ENCODE peak calls at places on chromosomes 1 and 21, in seven cellular contexts. D is kidney glomerular epithelial cell, V is type B pancreatic cell, M is RWPE2, X is trophoblast cell, C is PC-9, F is HFF-Myc. E is an unnamed sample.

GRCh38 chr1:182196897-182197546 is 135.5 kb upstream of the ZNF648 start:
- DNase-seq in D (no peak), V (no peak), M (no peak), X (no peak), C (no peak), F (no peak), E (no peak)

GRCh38 chr21:28537371-28538079 is 455.2 kb downstream of the LTN1 start:
- DNase-seq in D (no peak), V (no peak), M (no peak), X (no peak), C (no peak), F (peak), E (no peak)

GRCh38 chr21:37455504-37455911 is 88.9 kb downstream of the DYRK1A start:
- DNase-seq in D (no peak), V (no peak), M (no peak), X (peak), C (no peak), F (no peak), E (no peak)

GRCh38 chr1:51768971-51769601 is 109.4 kb downstream of the NRDC start:
- DNase-seq in D (peak), V (no peak), M (no peak), X (peak), C (peak), F (peak), E (no peak)

GRCh38 chr1:36400825-36401601 is 3.3 kb upstream of the LSM10 start:
- DNase-seq in D (no peak), V (peak), M (no peak), X (peak), C (peak), F (no peak), E (peak)

GRCh38 chr1:15354580-15354965 is 55.1 kb upstream of the EFHD2 start:
- DNase-seq in D (no peak), V (no peak), M (no peak), X (peak), C (peak), F (no peak), E (no peak)

GRCh38 chr1:219710529-219711194 is 97.8 kb upstream of the ZC3H11B start:
- DNase-seq in D (peak), V (no peak), M (no peak), X (peak), C (peak), F (peak), E (no peak)

GRCh38 chr1:23590058-23590783 is 30.9 kb upstream of the ID3 start:
- DNase-seq in D (no peak), V (no peak), M (no peak), X (no peak), C (no peak), F (no peak), E (no peak)

GRCh38 chr1:205360166-205360565 is 3.4 kb upstream of the KLHDC8A start:
- DNase-seq in D (no peak), V (no peak), M (no peak), X (no peak), C (no peak), F (no peak), E (no peak)

GRCh38 chr1:167815650-167816049 is 93.9 kb downstream of the MPZL1 start:
- DNase-seq in D (no peak), V (no peak), M (no peak), X (no peak), C (no peak), F (no peak), E (no peak)

GRCh38 chr1:202964755-202965440 is 2.2 kb downstream of the CYB5R1 start:
- DNase-seq in D (no peak), V (no peak), M (no peak), X (peak), C (no peak), F (no peak), E (no peak)

GRCh38 chr1:176876966-176877515 is 287.5 kb downstream of the ASTN1 start:
- DNase-seq in D (no peak), V (no peak), M (no peak), X (no peak), C (no peak), F (no peak), E (no peak)

GRCh38 chr1:29431138-29431537 is 194.8 kb downstream of the PTPRU start:
- DNase-seq in D (no peak), V (no peak), M (peak), X (no peak), C (no peak), F (no peak), E (no peak)

GRCh38 chr1:46721204-46721603 is 2.3 kb upstream of the EFCAB14 start:
- DNase-seq in D (no peak), V (no peak), M (no peak), X (no peak), C (no peak), F (no peak), E (no peak)

GRCh38 chr1:100360790-100361232 is 8.5 kb downstream of the CDC14A start:
- DNase-seq in D (peak), V (no peak), M (no peak), X (no peak), C (no peak), F (no peak), E (no peak)

GRCh38 chr1:204997616-204998015 is 45.4 kb upstream of the CNTN2 start:
- DNase-seq in D (no peak), V (no peak), M (no peak), X (no peak), C (no peak), F (no peak), E (no peak)

GRCh38 chr1:155079487-155080249 is 1.0 kb downstream of the EFNA3 start:
- DNase-seq in D (no peak), V (no peak), M (no peak), X (no peak), C (peak), F (no peak), E (no peak)

GRCh38 chr21:35424122-35424521 is 375.0 kb upstream of the RUNX1 start:
- DNase-seq in D (no peak), V (no peak), M (no peak), X (no peak), C (no peak), F (no peak), E (no peak)

GRCh38 chr21:42747746-42748351 is 94.4 kb downstream of the PDE9A start:
- DNase-seq in D (no peak), V (no peak), M (no peak), X (no peak), C (no peak), F (no peak), E (no peak)

GRCh38 chr1:156499703-156500577 is 635 bp downstream of the MEF2D start:
- DNase-seq in D (no peak), V (no peak), M (no peak), X (no peak), C (no peak), F (no peak), E (no peak)

GRCh38 chr1:159821171-159821867 is 5.4 kb upstream of the SLAMF8 start:
- DNase-seq in D (no peak), V (no peak), M (no peak), X (peak), C (no peak), F (no peak), E (no peak)

GRCh38 chr1:113253979-113254378 is 136.3 kb upstream of the MAGI3 start:
- DNase-seq in D (no peak), V (no peak), M (no peak), X (no peak), C (no peak), F (no peak), E (no peak)

GRCh38 chr1:31760901-31761470 is 3.2 kb downstream of the ADGRB2 start:
- DNase-seq in D (peak), V (no peak), M (no peak), X (peak), C (peak), F (no peak), E (no peak)

GRCh38 chr1:31937300-31938183 is 626 bp downstream of the PTP4A2 start:
- DNase-seq in D (peak), V (peak), M (peak), X (peak), C (no peak), F (no peak), E (peak)

GRCh38 chr1:173097001-173097400 is 46.3 kb upstream of the TNFSF18 start:
- DNase-seq in D (no peak), V (no peak), M (no peak), X (no peak), C (no peak), F (no peak), E (no peak)

GRCh38 chr1:42937141-42937696 is 21.4 kb downstream of the SLC2A1 start:
- DNase-seq in D (no peak), V (no peak), M (peak), X (peak), C (peak), F (no peak), E (no peak)

GRCh38 chr21:32978346-32979270 is 47.1 kb upstream of the OLIG2 start:
- DNase-seq in D (no peak), V (no peak), M (no peak), X (no peak), C (no peak), F (no peak), E (peak)

GRCh38 chr1:244353572-244354091 is 98.1 kb downstream of the ADSS2 start:
- DNase-seq in D (peak), V (no peak), M (peak), X (peak), C (peak), F (peak), E (no peak)

GRCh38 chr1:85661767-85662166 is 46.5 kb downstream of the ZNHIT6 start:
- DNase-seq in D (no peak), V (no peak), M (no peak), X (no peak), C (no peak), F (no peak), E (no peak)

GRCh38 chr1:116113615-116114014 is 2.4 kb downstream of the MAB21L3 start:
- DNase-seq in D (no peak), V (no peak), M (no peak), X (no peak), C (no peak), F (no peak), E (peak)

GRCh38 chr1:76291737-76292136 is 217.2 kb downstream of the ST6GALNAC3 start:
- DNase-seq in D (peak), V (no peak), M (no peak), X (no peak), C (no peak), F (no peak), E (no peak)

GRCh38 chr1:1075148-1075935 is 1.2 kb upstream of the RNF223 start:
- DNase-seq in D (no peak), V (peak), M (peak), X (no peak), C (no peak), F (no peak), E (no peak)

GRCh38 chr21:17848228-17848627 is 29.1 kb upstream of the C21orf91 start:
- DNase-seq in D (peak), V (no peak), M (peak), X (no peak), C (no peak), F (peak), E (no peak)

E was measured in esophagus muscularis mucosa.